ENCODE peak calls at places on chromosome 6, in seven cellular contexts. K, X, W, M, L, Q and A are unnamed samples.
A peak's percentile ranks its signal among the peaks of the same experiment; 100 is the strongest.

GRCh38 chr6:21264288-21264818 is 329.2 kb upstream of the SOX4 start:
- DNase-seq in K (no peak), X (no peak), W (no peak), M (no peak), L (no peak), Q (no peak), A (no peak)

GRCh38 chr6:33367009-33367714 is 24.5 kb upstream of the KIFC1 start:
- DNase-seq in K (no peak), X (no peak), W (no peak), M (no peak), L (no peak), Q (no peak), A (no peak)

GRCh38 chr6:13763740-13764381 is 50.5 kb downstream of the MCUR1 start:
- DNase-seq in K (no peak), X (no peak), W (no peak), M (no peak), L (no peak), Q (no peak), A (no peak)

GRCh38 chr6:113921299-113921904 is 49.5 kb downstream of the HDAC2 start:
- DNase-seq in K (no peak), X (no peak), W (no peak), M (no peak), L (no peak), Q (no peak), A (no peak)

GRCh38 chr6:22929228-22929627 is 359.9 kb downstream of the HDGFL1 start:
- DNase-seq in K (no peak), X (no peak), W (no peak), M (no peak), L (no peak), Q (no peak), A (no peak)

GRCh38 chr6:79984261-79984660 is 20.2 kb upstream of the TTK start:
- DNase-seq in K (no peak), X (peak; percentile 6), W (no peak), M (no peak), L (peak; percentile 14), Q (no peak), A (no peak)

GRCh38 chr6:167428664-167429063 is 103.8 kb downstream of the TTLL2 start:
- DNase-seq in K (peak; percentile 17), X (no peak), W (no peak), M (no peak), L (no peak), Q (no peak), A (no peak)

GRCh38 chr6:88168362-88168761 is 2.2 kb upstream of the CNR1 start:
- DNase-seq in K (no peak), X (no peak), W (no peak), M (no peak), L (no peak), Q (no peak), A (no peak)

GRCh38 chr6:102848796-102849195 is 1455.3 kb downstream of the GRIK2 start:
- DNase-seq in K (no peak), X (no peak), W (peak; percentile 38), M (no peak), L (no peak), Q (no peak), A (no peak)

GRCh38 chr6:131729550-131729949 is 18.7 kb upstream of the CTAGE9 start:
- DNase-seq in K (no peak), X (no peak), W (no peak), M (no peak), L (no peak), Q (no peak), A (no peak)

GRCh38 chr6:93679836-93680235 is 260.5 kb upstream of the EPHA7 start:
- DNase-seq in K (no peak), X (no peak), W (no peak), M (no peak), L (no peak), Q (no peak), A (no peak)

GRCh38 chr6:9482030-9482731 is 932.7 kb downstream of the TFAP2A start:
- DNase-seq in K (no peak), X (no peak), W (peak; percentile 97), M (no peak), L (no peak), Q (no peak), A (no peak)